ENCODE peak calls at places on chromosomes 7 and 10, in eight cellular contexts. U is lower lobe of right lung; T is astrocyte; V is transverse colon; C is uterus; N is OCI-LY7; F is right lobe of liver; Z is CD4-positive, alpha-beta memory T cell. X is an unnamed sample. For H3K9me3, the result is how much of the 10 kb centered on the place peaks cover.

GRCh38 chr7:151550601-151551286 is 31.0 kb upstream of the RHEB start:
- DNase-seq in F (peak), U (no peak), Z (no peak), T (peak), C (peak), V (no peak), N (no peak), X (no peak)

GRCh38 chr7:1667566-1668485 is 2.3 kb upstream of the ELFN1 start:
- DNase-seq in V (no peak), F (peak), U (peak), C (peak), Z (no peak), T (no peak), N (no peak), X (no peak)

GRCh38 chr10:83677795-83678194 is 461.5 kb upstream of the GHITM start:
- DNase-seq in Z (no peak), F (no peak), T (no peak), V (no peak), C (no peak), N (no peak), U (no peak), X (no peak)

GRCh38 chr7:50795831-50796230 is 13.1 kb upstream of the GRB10 start:
- DNase-seq in N (no peak), C (no peak), T (no peak), U (no peak), F (no peak), V (no peak), Z (no peak), X (no peak)

GRCh38 chr10:21523557-21524008 is 1.9 kb downstream of the SKIDA1 start:
- DNase-seq in C (no peak), V (no peak), T (no peak), F (no peak), N (no peak), U (no peak), Z (no peak), X (no peak)

GRCh38 chr7:80957226-80957625 is 38.4 kb upstream of the SEMA3C start:
- DNase-seq in N (no peak), T (no peak), C (no peak), U (no peak), V (no peak), F (no peak), Z (no peak), X (no peak)

GRCh38 chr10:104304927-104305326 is 33.3 kb downstream of the ITPRIP start:
- DNase-seq in C (no peak), T (no peak), F (no peak), V (no peak), U (no peak), N (no peak), Z (no peak), X (no peak)

GRCh38 chr7:100152404-100152803 is 3.7 kb downstream of the LAMTOR4 start:
- DNase-seq in N (peak), V (no peak), T (no peak), U (no peak), C (no peak), F (no peak), Z (no peak), X (no peak)

GRCh38 chr10:60032723-60033122 is 126.4 kb upstream of the CCDC6 start:
- DNase-seq in F (peak), T (peak), V (peak), N (peak), Z (no peak), U (no peak), C (no peak), X (no peak)

GRCh38 chr7:135168489-135169140 is 1.9 kb downstream of the CYREN start:
- DNase-seq in Z (no peak), C (no peak), N (no peak), F (no peak), T (no peak), U (no peak), V (no peak), X (no peak)

GRCh38 chr10:110792476-110792875 is 79.3 kb upstream of the PDCD4 start:
- DNase-seq in V (no peak), T (no peak), F (no peak), N (no peak), Z (no peak), U (no peak), C (no peak), X (no peak)

GRCh38 chr10:129799942-129800341 is 164.1 kb downstream of the EBF3 start:
- DNase-seq in T (no peak), C (no peak), U (no peak), V (no peak), Z (no peak), N (no peak), F (no peak), X (no peak)

DNA sequence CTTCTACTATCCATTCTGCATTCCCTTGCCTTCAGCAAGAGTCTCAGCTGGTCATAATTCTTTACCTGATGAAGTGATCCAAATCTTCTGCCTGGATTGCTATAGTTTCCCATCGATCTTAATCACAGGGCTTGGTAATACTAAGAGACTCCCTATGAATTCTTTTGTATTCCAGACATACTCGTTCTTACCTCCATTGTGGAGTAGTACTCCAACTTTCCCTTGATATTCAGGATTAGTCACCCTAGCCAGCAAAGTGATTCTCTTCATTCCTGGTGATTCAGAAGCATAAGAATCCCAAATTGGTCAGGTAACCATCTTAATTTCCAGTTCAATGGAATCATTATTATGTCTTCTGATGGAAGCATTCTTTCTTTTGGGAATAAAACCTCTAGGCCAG is 96.7 kb downstream of the TWIST1 start:
- DNase-seq in U (no peak), C (no peak), N (no peak), F (no peak), V (no peak), Z (no peak), T (peak), X (no peak)
- H3K9me3 ChIP-seq in U (under half), C (under half), N (under half), F (under half), V (under half), Z (under half), T (under half), X (under half)

GRCh38 chr7:158006841-158007696 is 580.6 kb downstream of the PTPRN2 start:
- DNase-seq in T (no peak), U (no peak), C (no peak), N (no peak), F (no peak), V (no peak), Z (no peak), X (no peak)

GRCh38 chr7:158007697-158008257 is 579.8 kb downstream of the PTPRN2 start:
- DNase-seq in Z (no peak), U (no peak), N (no peak), V (no peak), F (no peak), C (no peak), T (no peak), X (no peak)

GRCh38 chr7:158003441-158004122 is 584.0 kb downstream of the PTPRN2 start:
- DNase-seq in F (no peak), V (no peak), U (no peak), C (no peak), T (no peak), N (no peak), Z (no peak), X (no peak)

GRCh38 chr7:158004123-158004490 is 583.5 kb downstream of the PTPRN2 start:
- DNase-seq in V (no peak), C (no peak), N (no peak), T (no peak), F (no peak), Z (no peak), U (no peak), X (no peak)

GRCh38 chr7:158005531-158005930 is 582.1 kb downstream of the PTPRN2 start:
- DNase-seq in T (no peak), C (no peak), Z (no peak), U (no peak), F (no peak), V (no peak), N (no peak), X (no peak)
- H3K9me3 ChIP-seq in T (under half), C (under half), Z (under half), U (under half), F (under half), V (under half), N (under half), X (under half)

GRCh38 chr7:138214926-138215325 is 138.7 kb downstream of the AKR1D1 start:
- DNase-seq in Z (no peak), C (no peak), V (no peak), N (no peak), T (no peak), U (no peak), F (no peak), X (no peak)
- H3K9me3 ChIP-seq in Z (under half), C (under half), V (under half), N (under half), T (under half), U (under half), F (under half), X (under half)

GRCh38 chr7:121505540-121506182 is 109.6 kb upstream of the FAM3C start:
- DNase-seq in T (no peak), V (no peak), Z (no peak), N (no peak), U (no peak), C (no peak), F (no peak), X (no peak)
- H3K9me3 ChIP-seq in T (under half), V (under half), Z (under half), N (under half), U (under half), C (under half), F (under half), X (under half)

GRCh38 chr10:131273476-131273875 is 38.0 kb downstream of the TCERG1L start:
- DNase-seq in C (no peak), F (no peak), U (no peak), T (no peak), N (no peak), V (no peak), Z (no peak), X (no peak)

GRCh38 chr10:131275691-131276090 is 35.8 kb downstream of the TCERG1L start:
- DNase-seq in C (no peak), U (no peak), N (no peak), F (no peak), V (no peak), T (no peak), Z (no peak), X (no peak)

GRCh38 chr10:131272897-131273451 is 38.5 kb downstream of the TCERG1L start:
- DNase-seq in Z (no peak), N (no peak), T (no peak), C (no peak), V (no peak), U (no peak), F (no peak), X (no peak)

GRCh38 chr10:131274883-131275282 is 36.6 kb downstream of the TCERG1L start:
- DNase-seq in T (no peak), V (no peak), N (no peak), U (no peak), C (no peak), F (no peak), Z (no peak), X (no peak)

DNA sequence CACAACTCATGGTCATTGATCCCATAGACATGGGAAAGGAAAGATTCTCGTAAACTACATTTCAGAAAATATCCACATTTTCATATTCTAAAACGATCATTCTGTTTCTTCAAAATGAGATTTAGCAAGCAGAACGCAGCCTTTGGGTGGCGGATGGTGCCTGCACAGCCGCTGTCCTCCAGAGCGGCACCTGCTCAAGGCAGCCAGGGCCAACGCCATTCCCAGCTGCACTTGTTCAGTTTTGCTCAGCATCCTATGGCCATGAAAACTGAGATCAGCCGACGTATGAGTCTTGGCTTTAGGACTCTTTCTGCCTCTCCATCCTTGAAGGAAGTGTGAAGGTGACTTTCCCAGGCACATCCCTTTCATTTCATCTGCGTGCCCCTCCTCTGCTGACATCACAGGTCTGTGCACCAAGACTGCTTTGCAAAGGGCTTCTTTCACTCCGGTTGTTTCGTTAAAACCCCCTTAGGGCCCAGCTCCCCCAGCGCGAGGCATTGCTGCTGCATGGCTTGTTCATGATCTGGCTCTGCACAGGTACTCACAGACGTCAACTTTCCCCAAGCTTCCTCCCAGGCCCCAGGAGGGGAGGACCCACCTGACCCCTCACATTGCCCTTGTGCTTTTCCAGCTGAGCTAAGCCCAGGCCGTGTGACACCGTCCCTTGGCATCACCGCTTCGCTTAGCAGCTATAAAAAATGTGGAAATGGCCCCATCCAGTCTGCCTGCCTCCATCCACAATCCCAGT is 37.2 kb downstream of the TCERG1L start:
- DNase-seq in N (no peak), C (no peak), V (no peak), F (no peak), T (no peak), U (no peak), Z (no peak), X (no peak)
- H3K9me3 ChIP-seq in N (under half), C (under half), V (under half), F (under half), T (under half), U (under half), Z (under half), X (under half)

X was measured in T-helper 17 cell.